ENCODE peak calls at places on chromosomes 6 and 20, in six cellular contexts. R is left cardiac atrium, I is glutamatergic neuron, F is HCT116, C is natural killer cell, Q is endothelial cell of umbilical vein. X is an unnamed sample.

GRCh38 chr6:27230758-27231111 is 16.8 kb upstream of the PRSS16 start:
- DNase-seq in R (no peak), Q (no peak), F (peak; percentile 46), C (no peak), I (no peak), X (no peak)

GRCh38 chr20:17227669-17228623 is 1.1 kb downstream of the PCSK2 start:
- DNase-seq in I (peak; percentile 26), R (no peak), C (no peak), Q (no peak), F (no peak), X (peak; percentile 2)

GRCh38 chr6:112222111-112222726 is 32.1 kb downstream of the LAMA4 start:
- DNase-seq in C (no peak), R (no peak), F (no peak), Q (no peak), I (no peak), X (peak; percentile 61)

GRCh38 chr6:26445934-26446667 is 5.8 kb downstream of the BTN3A3 start:
- DNase-seq in R (no peak), I (no peak), Q (no peak), C (no peak), F (no peak), X (no peak)

GRCh38 chr20:64196831-64197418 is 32.7 kb downstream of the MYT1 start:
- DNase-seq in I (no peak), R (no peak), F (no peak), Q (no peak), C (no peak), X (no peak)

GRCh38 chr6:157274471-157275226 is 48.7 kb downstream of the TMEM242 start:
- DNase-seq in I (peak; percentile 86), F (peak; percentile 31), Q (peak; percentile 73), C (peak; percentile 82), R (peak; percentile 81), X (peak; percentile 79)

GRCh38 chr6:111030008-111031006 is 48.5 kb downstream of the RPF2 start:
- DNase-seq in Q (no peak), C (no peak), R (peak; percentile 38), F (no peak), I (peak; percentile 77), X (no peak)

GRCh38 chr6:21133902-21134301 is 459.6 kb upstream of the SOX4 start:
- DNase-seq in C (no peak), R (no peak), I (peak; percentile 36), F (no peak), Q (no peak), X (no peak)

GRCh38 chr20:11001767-11002540 is 328.2 kb upstream of the JAG1 start:
- DNase-seq in I (no peak), C (no peak), R (peak; percentile 36), Q (peak; percentile 71), F (peak; percentile 95), X (peak; percentile 85)

GRCh38 chr6:158642097-158642601 is 2.4 kb downstream of the DYNLT1 start:
- DNase-seq in I (no peak), R (no peak), Q (peak; percentile 85), C (no peak), F (no peak), X (peak; percentile 78)

GRCh38 chr6:125714431-125715090 is 34.9 kb upstream of the HEY2 start:
- DNase-seq in Q (no peak), I (no peak), F (no peak), R (no peak), C (no peak), X (no peak)

GRCh38 chr6:52063584-52064400 is 23.6 kb downstream of the PKHD1 start:
- DNase-seq in R (peak; percentile 25), Q (peak; percentile 17), F (peak; percentile 35), I (peak; percentile 34), C (peak; percentile 44), X (peak; percentile 50)

GRCh38 chr6:43268348-43268685 is 25.0 kb downstream of the TTBK1 start:
- DNase-seq in I (no peak), R (peak; percentile 53), C (no peak), F (no peak), Q (no peak), X (no peak)

GRCh38 chr6:56652231-56652630 is 9.5 kb upstream of the DST start:
- DNase-seq in F (no peak), Q (peak; percentile 74), I (no peak), R (no peak), C (no peak), X (peak; percentile 62)

GRCh38 chr6:137497722-137498463 is 3.7 kb upstream of the OLIG3 start:
- DNase-seq in I (peak; percentile 69), R (no peak), C (no peak), F (no peak), Q (no peak), X (no peak)

GRCh38 chr20:2287504-2287903 is 8.3 kb upstream of the TGM3 start:
- DNase-seq in C (no peak), I (no peak), R (no peak), F (no peak), Q (no peak), X (no peak)

GRCh38 chr20:48742912-48743680 is 84.7 kb downstream of the PREX1 start:
- DNase-seq in I (no peak), R (no peak), C (no peak), Q (no peak), F (no peak), X (peak; percentile 45)

GRCh38 chr20:63416631-63417030 is 55.5 kb upstream of the CHRNA4 start:
- DNase-seq in R (no peak), Q (no peak), F (no peak), C (no peak), I (peak; percentile 77), X (no peak)

GRCh38 chr20:32522775-32523612 is 62.1 kb downstream of the NOL4L start:
- DNase-seq in R (no peak), I (peak; percentile 66), Q (no peak), C (no peak), F (no peak), X (no peak)

GRCh38 chr6:24126586-24127192 is 674 bp downstream of the NRSN1 start:
- DNase-seq in Q (peak; percentile 12), C (no peak), R (peak; percentile 24), I (no peak), F (peak; percentile 7), X (peak; percentile 49)

GRCh38 chr6:89917801-89918366 is 23.6 kb downstream of the GJA10 start:
- DNase-seq in C (no peak), F (no peak), R (no peak), I (no peak), Q (no peak), X (no peak)

GRCh38 chr6:157054531-157054979 is 268.8 kb downstream of the TMEM242 start:
- DNase-seq in I (no peak), F (no peak), C (peak; percentile 32), R (no peak), Q (no peak), X (no peak)

X was measured in dermis blood vessel endothelial cell.